ENCODE peak calls at places on chromosomes 11 and 22, in ten cellular contexts. F is neural progenitor cell, Z is GM23248, A is K562, R is IMR-90, U is fibroblast of lung, N is neuronal stem cell, L is keratinocyte, J is mammary epithelial cell, V is endodermal cell. S is an unnamed sample. For H3K4me1, the result is how much of the 10 kb centered on the place peaks cover.

GRCh38 chr22:36910461-36910860 is 3.0 kb upstream of the CSF2RB start:
- DNase-seq in F (no peak), Z (peak), A (no peak), R (no peak), U (peak), N (no peak), L (no peak), J (no peak), V (no peak), S (no peak)

GRCh38 chr11:19229671-19230070 is 11.1 kb downstream of the E2F8 start:
- DNase-seq in F (no peak), Z (no peak), A (no peak), R (no peak), U (no peak), N (no peak), L (no peak), J (no peak), V (no peak), S (no peak)

GRCh38 chr22:27577570-27577969 is 224.0 kb downstream of the MN1 start:
- DNase-seq in F (no peak), Z (no peak), A (no peak), R (no peak), U (no peak), N (no peak), L (no peak), J (no peak), V (no peak), S (no peak)

GRCh38 chr11:34223021-34223813 is 117.8 kb downstream of the NAT10 start:
- DNase-seq in F (peak), Z (peak), A (no peak), R (peak), U (peak), N (no peak), L (no peak), J (no peak), V (no peak), S (peak)

GRCh38 chr11:112526699-112527410 is 266.2 kb upstream of the PLET1 start:
- DNase-seq in F (no peak), Z (peak), A (no peak), R (no peak), U (no peak), N (no peak), L (peak), J (peak), V (peak), S (no peak)

GRCh38 chr11:46445192-46445591 is 53.6 kb upstream of the CHRM4 start:
- DNase-seq in F (no peak), Z (no peak), A (no peak), R (no peak), U (no peak), N (no peak), L (no peak), J (no peak), V (no peak), S (no peak)

GRCh38 chr11:79487412-79487811 is 46.6 kb upstream of the TENM4 start:
- DNase-seq in F (no peak), Z (no peak), A (no peak), R (no peak), U (no peak), N (no peak), L (no peak), J (no peak), V (peak), S (no peak)

GRCh38 chr11:10930224-10930960 is 72.5 kb upstream of the ZBED5 start:
- DNase-seq in F (no peak), Z (peak), A (no peak), R (peak), U (peak), N (no peak), L (no peak), J (peak), V (no peak), S (no peak)

GRCh38 chr22:30041475-30041874 is 38.8 kb upstream of the HORMAD2 start:
- DNase-seq in F (no peak), Z (no peak), A (no peak), R (no peak), U (no peak), N (no peak), L (no peak), J (no peak), V (peak), S (no peak)

GRCh38 chr11:128471138-128471661 is 116.2 kb downstream of the ETS1 start:
- DNase-seq in F (no peak), Z (no peak), A (no peak), R (no peak), U (no peak), N (no peak), L (no peak), J (no peak), V (no peak), S (no peak)

GRCh38 chr22:26711205-26711958 is 54.0 kb downstream of the MIAT start:
- DNase-seq in F (no peak), Z (peak), A (no peak), R (peak), U (no peak), N (no peak), L (no peak), J (no peak), V (no peak), S (peak)

GRCh38 chr11:59011672-59012071 is 72.4 kb downstream of the GLYATL1 start:
- DNase-seq in F (peak), Z (no peak), A (no peak), R (no peak), U (no peak), N (peak), L (no peak), J (no peak), V (peak), S (no peak)

GRCh38 chr11:68317147-68317785 is 4.9 kb downstream of the LRP5 start:
- DNase-seq in F (no peak), Z (no peak), A (no peak), R (no peak), U (no peak), N (no peak), L (no peak), J (no peak), V (peak), S (no peak)

GRCh38 chr22:50347157-50347556 is 4.0 kb downstream of the PPP6R2 start:
- DNase-seq in F (no peak), Z (no peak), A (no peak), R (no peak), U (no peak), N (no peak), L (no peak), J (no peak), V (no peak), S (no peak)

DNA sequence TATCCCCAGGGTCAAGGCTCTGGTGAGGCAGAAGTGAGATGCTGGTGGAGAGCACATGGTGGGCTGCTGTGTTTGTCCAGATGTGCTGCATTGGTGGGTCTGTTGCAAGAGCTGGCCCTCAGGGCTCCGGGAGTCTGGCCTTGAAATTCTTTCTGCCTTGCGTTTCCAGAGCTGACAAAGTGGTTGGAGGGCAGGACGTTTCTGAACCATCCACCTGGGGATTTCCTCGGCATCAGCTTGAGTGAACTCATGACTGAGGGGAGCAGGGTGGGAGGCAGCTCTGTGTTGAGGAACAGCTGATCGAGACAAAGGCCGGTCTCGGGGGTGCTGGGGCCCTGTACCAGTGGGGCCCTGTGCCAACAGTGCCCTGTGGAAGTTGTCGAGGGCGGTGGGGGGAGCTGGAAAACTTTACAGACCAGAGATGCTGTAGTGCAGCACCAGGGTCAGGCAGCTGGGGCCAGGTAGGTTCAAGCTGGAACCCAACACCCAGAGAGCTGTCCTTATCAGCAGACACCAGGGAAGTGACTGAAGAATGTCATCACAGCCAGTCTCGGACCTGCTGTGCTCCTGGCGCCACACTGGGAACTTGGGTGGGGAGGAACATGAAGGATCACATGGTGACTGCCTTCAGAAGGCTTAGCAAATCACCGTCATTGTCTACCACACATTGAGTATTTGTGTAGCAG is 4.9 kb downstream of the TSKU start:
- DNase-seq in F (no peak), Z (peak), A (peak), R (peak), U (no peak), N (no peak), L (no peak), J (peak), V (peak), S (peak)
- H3K4me1 ChIP-seq in F (under half), Z (under half), A (under half), R (under half), U (under half), N (under half), L (half or more), J (half or more), V (under half), S (half or more)

GRCh38 chr11:133955945-133956421 is 785 bp downstream of the IGSF9B start:
- DNase-seq in F (peak), Z (no peak), A (no peak), R (no peak), U (no peak), N (no peak), L (no peak), J (no peak), V (peak), S (no peak)
- H3K9ac ChIP-seq in F (no peak), Z (no peak), A (no peak), R (no peak), U (no peak), N (peak), L (no peak), J (no peak), V (no peak), S (no peak)

GRCh38 chr11:134033276-134033675 is 35.6 kb upstream of the JAM3 start:
- DNase-seq in F (no peak), Z (no peak), A (no peak), R (no peak), U (no peak), N (no peak), L (no peak), J (no peak), V (no peak), S (no peak)
- H3K4me1 ChIP-seq in F (under half), Z (under half), A (under half), R (under half), U (under half), N (under half), L (half or more), J (under half), V (under half), S (under half)

GRCh38 chr22:23281053-23281405 is 100.7 kb downstream of the BCR start:
- DNase-seq in F (no peak), Z (no peak), A (no peak), R (no peak), U (no peak), N (no peak), L (no peak), J (no peak), V (no peak), S (no peak)
- H3K9ac ChIP-seq in F (no peak), Z (no peak), A (peak), R (no peak), U (no peak), N (peak), L (no peak), J (no peak), V (no peak), S (no peak)

S was measured in adipocyte.